ENCODE peak calls at places on chromosome 10, in ten cellular contexts. One of them, this sample, is unnamed.

GRCh38 chr10:77531441-77532001 is 106.1 kb downstream of the KCNMA1 start:
- DNase-seq in psoas muscle: peak
- DNase-seq in A549: peak
- DNase-seq in AG08396: peak
- DNase-seq in uterus: no peak
- DNase-seq in HTR-8/SVneo: peak
- DNase-seq in Panc1: peak
- DNase-seq in A172: peak
- DNase-seq in activated gamma-delta T cell treated with anti-CD3 and anti-CD28 coated beads, Interleukin-2, amount 50 U/mL, for 16 hours: no peak
- DNase-seq in glutamatergic neuron: no peak
- DNase-seq in this sample: peak

GRCh38 chr10:29712108-29712507 is 77.3 kb upstream of the SVIL start:
- DNase-seq in psoas muscle: no peak
- DNase-seq in A549: no peak
- DNase-seq in AG08396: no peak
- DNase-seq in uterus: no peak
- DNase-seq in HTR-8/SVneo: no peak
- DNase-seq in Panc1: no peak
- DNase-seq in A172: no peak
- DNase-seq in activated gamma-delta T cell treated with anti-CD3 and anti-CD28 coated beads, Interleukin-2, amount 50 U/mL, for 16 hours: no peak
- DNase-seq in glutamatergic neuron: peak
- DNase-seq in this sample: no peak

GRCh38 chr10:43209064-43209455 is 57.8 kb downstream of the RASGEF1A start:
- DNase-seq in psoas muscle: no peak
- DNase-seq in A549: no peak
- DNase-seq in AG08396: no peak
- DNase-seq in uterus: no peak
- DNase-seq in HTR-8/SVneo: no peak
- DNase-seq in Panc1: no peak
- DNase-seq in A172: no peak
- DNase-seq in activated gamma-delta T cell treated with anti-CD3 and anti-CD28 coated beads, Interleukin-2, amount 50 U/mL, for 16 hours: no peak
- DNase-seq in glutamatergic neuron: peak
- DNase-seq in this sample: no peak

GRCh38 chr10:7157091-7157490 is 253.7 kb downstream of the SFMBT2 start:
- DNase-seq in psoas muscle: no peak
- DNase-seq in A549: no peak
- DNase-seq in AG08396: no peak
- DNase-seq in uterus: no peak
- DNase-seq in HTR-8/SVneo: no peak
- DNase-seq in Panc1: no peak
- DNase-seq in A172: no peak
- DNase-seq in activated gamma-delta T cell treated with anti-CD3 and anti-CD28 coated beads, Interleukin-2, amount 50 U/mL, for 16 hours: no peak
- DNase-seq in glutamatergic neuron: no peak
- DNase-seq in this sample: no peak

GRCh38 chr10:124010563-124011131 is 82.8 kb downstream of the CHST15 start:
- DNase-seq in psoas muscle: no peak
- DNase-seq in A549: no peak
- DNase-seq in AG08396: no peak
- DNase-seq in uterus: no peak
- DNase-seq in HTR-8/SVneo: no peak
- DNase-seq in Panc1: no peak
- DNase-seq in A172: no peak
- DNase-seq in activated gamma-delta T cell treated with anti-CD3 and anti-CD28 coated beads, Interleukin-2, amount 50 U/mL, for 16 hours: no peak
- DNase-seq in glutamatergic neuron: peak
- DNase-seq in this sample: no peak

GRCh38 chr10:63707254-63707910 is 186.2 kb downstream of the REEP3 start:
- DNase-seq in psoas muscle: no peak
- DNase-seq in A549: peak
- DNase-seq in AG08396: peak
- DNase-seq in uterus: peak
- DNase-seq in HTR-8/SVneo: peak
- DNase-seq in Panc1: peak
- DNase-seq in A172: peak
- DNase-seq in activated gamma-delta T cell treated with anti-CD3 and anti-CD28 coated beads, Interleukin-2, amount 50 U/mL, for 16 hours: no peak
- DNase-seq in glutamatergic neuron: no peak
- DNase-seq in this sample: peak

GRCh38 chr10:73340121-73340520 is 18.5 kb downstream of the CFAP70 start:
- DNase-seq in psoas muscle: no peak
- DNase-seq in A549: peak
- DNase-seq in AG08396: no peak
- DNase-seq in uterus: no peak
- DNase-seq in HTR-8/SVneo: no peak
- DNase-seq in Panc1: no peak
- DNase-seq in A172: no peak
- DNase-seq in activated gamma-delta T cell treated with anti-CD3 and anti-CD28 coated beads, Interleukin-2, amount 50 U/mL, for 16 hours: no peak
- DNase-seq in glutamatergic neuron: no peak
- DNase-seq in this sample: no peak

GRCh38 chr10:73931767-73932624 is 21.1 kb downstream of the PLAU start:
- DNase-seq in psoas muscle: no peak
- DNase-seq in A549: peak
- DNase-seq in AG08396: no peak
- DNase-seq in uterus: no peak
- DNase-seq in HTR-8/SVneo: no peak
- DNase-seq in Panc1: no peak
- DNase-seq in A172: peak
- DNase-seq in activated gamma-delta T cell treated with anti-CD3 and anti-CD28 coated beads, Interleukin-2, amount 50 U/mL, for 16 hours: peak
- DNase-seq in glutamatergic neuron: no peak
- DNase-seq in this sample: no peak

GRCh38 chr10:104327745-104328635 is 10.3 kb downstream of the ITPRIP start:
- DNase-seq in psoas muscle: peak
- DNase-seq in A549: peak
- DNase-seq in AG08396: peak
- DNase-seq in uterus: no peak
- DNase-seq in HTR-8/SVneo: peak
- DNase-seq in Panc1: no peak
- DNase-seq in A172: peak
- DNase-seq in activated gamma-delta T cell treated with anti-CD3 and anti-CD28 coated beads, Interleukin-2, amount 50 U/mL, for 16 hours: no peak
- DNase-seq in glutamatergic neuron: no peak
- DNase-seq in this sample: peak

GRCh38 chr10:115659616-115660015 is 566.5 kb downstream of the ATRNL1 start:
- DNase-seq in psoas muscle: no peak
- DNase-seq in A549: no peak
- DNase-seq in AG08396: no peak
- DNase-seq in uterus: no peak
- DNase-seq in HTR-8/SVneo: no peak
- DNase-seq in Panc1: no peak
- DNase-seq in A172: no peak
- DNase-seq in activated gamma-delta T cell treated with anti-CD3 and anti-CD28 coated beads, Interleukin-2, amount 50 U/mL, for 16 hours: no peak
- DNase-seq in glutamatergic neuron: no peak
- DNase-seq in this sample: no peak

GRCh38 chr10:18607979-18608378 is 43.4 kb downstream of the NSUN6 start:
- DNase-seq in psoas muscle: no peak
- DNase-seq in A549: peak
- DNase-seq in AG08396: no peak
- DNase-seq in uterus: no peak
- DNase-seq in HTR-8/SVneo: no peak
- DNase-seq in Panc1: no peak
- DNase-seq in A172: peak
- DNase-seq in activated gamma-delta T cell treated with anti-CD3 and anti-CD28 coated beads, Interleukin-2, amount 50 U/mL, for 16 hours: no peak
- DNase-seq in glutamatergic neuron: no peak
- DNase-seq in this sample: no peak

GRCh38 chr10:128297709-128298457 is 171.7 kb upstream of the MKI67 start:
- DNase-seq in psoas muscle: no peak
- DNase-seq in A549: no peak
- DNase-seq in AG08396: no peak
- DNase-seq in uterus: no peak
- DNase-seq in HTR-8/SVneo: no peak
- DNase-seq in Panc1: no peak
- DNase-seq in A172: no peak
- DNase-seq in activated gamma-delta T cell treated with anti-CD3 and anti-CD28 coated beads, Interleukin-2, amount 50 U/mL, for 16 hours: no peak
- DNase-seq in glutamatergic neuron: no peak
- DNase-seq in this sample: no peak

GRCh38 chr10:102404361-102405107 is 9.0 kb downstream of the NFKB2 start:
- DNase-seq in psoas muscle: no peak
- DNase-seq in A549: no peak
- DNase-seq in AG08396: no peak
- DNase-seq in uterus: no peak
- DNase-seq in HTR-8/SVneo: no peak
- DNase-seq in Panc1: no peak
- DNase-seq in A172: no peak
- DNase-seq in activated gamma-delta T cell treated with anti-CD3 and anti-CD28 coated beads, Interleukin-2, amount 50 U/mL, for 16 hours: no peak
- DNase-seq in glutamatergic neuron: no peak
- DNase-seq in this sample: no peak

GRCh38 chr10:71801357-71801756 is 28.0 kb upstream of the VSIR start:
- DNase-seq in psoas muscle: no peak
- DNase-seq in A549: no peak
- DNase-seq in AG08396: no peak
- DNase-seq in uterus: no peak
- DNase-seq in HTR-8/SVneo: no peak
- DNase-seq in Panc1: no peak
- DNase-seq in A172: no peak
- DNase-seq in activated gamma-delta T cell treated with anti-CD3 and anti-CD28 coated beads, Interleukin-2, amount 50 U/mL, for 16 hours: no peak
- DNase-seq in glutamatergic neuron: no peak
- DNase-seq in this sample: no peak

GRCh38 chr10:6299234-6299633 is 96.5 kb downstream of the PFKFB3 start:
- DNase-seq in psoas muscle: no peak
- DNase-seq in A549: peak
- DNase-seq in AG08396: no peak
- DNase-seq in uterus: no peak
- DNase-seq in HTR-8/SVneo: peak
- DNase-seq in Panc1: peak
- DNase-seq in A172: peak
- DNase-seq in activated gamma-delta T cell treated with anti-CD3 and anti-CD28 coated beads, Interleukin-2, amount 50 U/mL, for 16 hours: no peak
- DNase-seq in glutamatergic neuron: no peak
- DNase-seq in this sample: no peak

GRCh38 chr10:33279276-33279675 is 55.2 kb downstream of the NRP1 start:
- DNase-seq in psoas muscle: no peak
- DNase-seq in A549: no peak
- DNase-seq in AG08396: no peak
- DNase-seq in uterus: no peak
- DNase-seq in HTR-8/SVneo: no peak
- DNase-seq in Panc1: no peak
- DNase-seq in A172: no peak
- DNase-seq in activated gamma-delta T cell treated with anti-CD3 and anti-CD28 coated beads, Interleukin-2, amount 50 U/mL, for 16 hours: no peak
- DNase-seq in glutamatergic neuron: no peak
- DNase-seq in this sample: no peak

GRCh38 chr10:68192113-68192512 is 39.8 kb downstream of the ATOH7 start:
- DNase-seq in psoas muscle: no peak
- DNase-seq in A549: no peak
- DNase-seq in AG08396: no peak
- DNase-seq in uterus: no peak
- DNase-seq in HTR-8/SVneo: no peak
- DNase-seq in Panc1: no peak
- DNase-seq in A172: no peak
- DNase-seq in activated gamma-delta T cell treated with anti-CD3 and anti-CD28 coated beads, Interleukin-2, amount 50 U/mL, for 16 hours: no peak
- DNase-seq in glutamatergic neuron: no peak
- DNase-seq in this sample: no peak

GRCh38 chr10:120453886-120454285 is 3.1 kb upstream of the PLPP4 start:
- DNase-seq in psoas muscle: no peak
- DNase-seq in A549: no peak
- DNase-seq in AG08396: no peak
- DNase-seq in uterus: no peak
- DNase-seq in HTR-8/SVneo: no peak
- DNase-seq in Panc1: no peak
- DNase-seq in A172: no peak
- DNase-seq in activated gamma-delta T cell treated with anti-CD3 and anti-CD28 coated beads, Interleukin-2, amount 50 U/mL, for 16 hours: no peak
- DNase-seq in glutamatergic neuron: no peak
- DNase-seq in this sample: no peak

GRCh38 chr10:120990831-120991230 is 139.7 kb downstream of the WDR11 start:
- DNase-seq in psoas muscle: no peak
- DNase-seq in A549: no peak
- DNase-seq in AG08396: no peak
- DNase-seq in uterus: no peak
- DNase-seq in HTR-8/SVneo: no peak
- DNase-seq in Panc1: no peak
- DNase-seq in A172: no peak
- DNase-seq in activated gamma-delta T cell treated with anti-CD3 and anti-CD28 coated beads, Interleukin-2, amount 50 U/mL, for 16 hours: no peak
- DNase-seq in glutamatergic neuron: no peak
- DNase-seq in this sample: no peak

GRCh38 chr10:79273603-79274002 is 73.7 kb upstream of the PPIF start:
- DNase-seq in psoas muscle: peak
- DNase-seq in A549: no peak
- DNase-seq in AG08396: no peak
- DNase-seq in uterus: peak
- DNase-seq in HTR-8/SVneo: no peak
- DNase-seq in Panc1: no peak
- DNase-seq in A172: no peak
- DNase-seq in activated gamma-delta T cell treated with anti-CD3 and anti-CD28 coated beads, Interleukin-2, amount 50 U/mL, for 16 hours: no peak
- DNase-seq in glutamatergic neuron: no peak
- DNase-seq in this sample: no peak

GRCh38 chr10:107733731-107734130 is 569.2 kb upstream of the SORCS1 start:
- DNase-seq in psoas muscle: no peak
- DNase-seq in A549: no peak
- DNase-seq in AG08396: no peak
- DNase-seq in uterus: no peak
- DNase-seq in HTR-8/SVneo: no peak
- DNase-seq in Panc1: no peak
- DNase-seq in A172: no peak
- DNase-seq in activated gamma-delta T cell treated with anti-CD3 and anti-CD28 coated beads, Interleukin-2, amount 50 U/mL, for 16 hours: no peak
- DNase-seq in glutamatergic neuron: no peak
- DNase-seq in this sample: no peak

GRCh38 chr10:52668024-52668423 is 104.6 kb downstream of the MBL2 start:
- DNase-seq in psoas muscle: no peak
- DNase-seq in A549: no peak
- DNase-seq in AG08396: no peak
- DNase-seq in uterus: no peak
- DNase-seq in HTR-8/SVneo: no peak
- DNase-seq in Panc1: no peak
- DNase-seq in A172: peak
- DNase-seq in activated gamma-delta T cell treated with anti-CD3 and anti-CD28 coated beads, Interleukin-2, amount 50 U/mL, for 16 hours: no peak
- DNase-seq in glutamatergic neuron: no peak
- DNase-seq in this sample: no peak

GRCh38 chr10:132507956-132508490 is 29.6 kb upstream of the INPP5A start:
- DNase-seq in psoas muscle: no peak
- DNase-seq in A549: no peak
- DNase-seq in AG08396: no peak
- DNase-seq in uterus: peak
- DNase-seq in HTR-8/SVneo: no peak
- DNase-seq in Panc1: no peak
- DNase-seq in A172: no peak
- DNase-seq in activated gamma-delta T cell treated with anti-CD3 and anti-CD28 coated beads, Interleukin-2, amount 50 U/mL, for 16 hours: no peak
- DNase-seq in glutamatergic neuron: no peak
- DNase-seq in this sample: no peak

GRCh38 chr10:12350167-12350872 is 973 bp downstream of the CAMK1D start:
- DNase-seq in psoas muscle: peak
- DNase-seq in A549: peak
- DNase-seq in AG08396: peak
- DNase-seq in uterus: no peak
- DNase-seq in HTR-8/SVneo: no peak
- DNase-seq in Panc1: no peak
- DNase-seq in A172: peak
- DNase-seq in activated gamma-delta T cell treated with anti-CD3 and anti-CD28 coated beads, Interleukin-2, amount 50 U/mL, for 16 hours: peak
- DNase-seq in glutamatergic neuron: peak
- DNase-seq in this sample: peak

GRCh38 chr10:60176900-60177299 is 212.8 kb downstream of the ANK3 start:
- DNase-seq in psoas muscle: no peak
- DNase-seq in A549: no peak
- DNase-seq in AG08396: no peak
- DNase-seq in uterus: no peak
- DNase-seq in HTR-8/SVneo: no peak
- DNase-seq in Panc1: no peak
- DNase-seq in A172: no peak
- DNase-seq in activated gamma-delta T cell treated with anti-CD3 and anti-CD28 coated beads, Interleukin-2, amount 50 U/mL, for 16 hours: no peak
- DNase-seq in glutamatergic neuron: no peak
- DNase-seq in this sample: no peak

GRCh38 chr10:120917521-120918250 is 66.5 kb downstream of the WDR11 start:
- DNase-seq in psoas muscle: no peak
- DNase-seq in A549: no peak
- DNase-seq in AG08396: no peak
- DNase-seq in uterus: no peak
- DNase-seq in HTR-8/SVneo: no peak
- DNase-seq in Panc1: no peak
- DNase-seq in A172: no peak
- DNase-seq in activated gamma-delta T cell treated with anti-CD3 and anti-CD28 coated beads, Interleukin-2, amount 50 U/mL, for 16 hours: no peak
- DNase-seq in glutamatergic neuron: no peak
- DNase-seq in this sample: no peak

GRCh38 chr10:108612485-108612884 is 1310.8 kb downstream of the XPNPEP1 start:
- DNase-seq in psoas muscle: no peak
- DNase-seq in A549: no peak
- DNase-seq in AG08396: no peak
- DNase-seq in uterus: no peak
- DNase-seq in HTR-8/SVneo: no peak
- DNase-seq in Panc1: no peak
- DNase-seq in A172: no peak
- DNase-seq in activated gamma-delta T cell treated with anti-CD3 and anti-CD28 coated beads, Interleukin-2, amount 50 U/mL, for 16 hours: no peak
- DNase-seq in glutamatergic neuron: no peak
- DNase-seq in this sample: no peak

GRCh38 chr10:46282460-46283216 is 4.2 kb upstream of the ANTXRL start:
- DNase-seq in psoas muscle: peak
- DNase-seq in A549: peak
- DNase-seq in AG08396: peak
- DNase-seq in uterus: peak
- DNase-seq in HTR-8/SVneo: peak
- DNase-seq in Panc1: no peak
- DNase-seq in A172: peak
- DNase-seq in activated gamma-delta T cell treated with anti-CD3 and anti-CD28 coated beads, Interleukin-2, amount 50 U/mL, for 16 hours: peak
- DNase-seq in glutamatergic neuron: peak
- DNase-seq in this sample: peak